ENCODE peak calls at places on chromosome 17, in seven cellular contexts. Y is NCI-H2081; O is posterior cingulate gyrus; G is activated CD4-positive, alpha-beta T cell treated with anti-CD3 and anti-CD28 coated beads, Interleukin-2, amount 10 ng/mL, durations not matched to agents 7 days and 5 days; X is thoracic aorta; N is stimulated activated CD8-positive, alpha-beta memory T cell treated with anti-CD3 and anti-CD28 coated beads, Interleukin-2, amount 100 ng/mL, for 48 hours; I is colonic mucosa. S is an unnamed sample.

GRCh38 chr17:73820686-73821448 is 176.6 kb upstream of the SDK2 start:
- DNase-seq in Y (no peak), O (no peak), G (no peak), X (no peak), N (no peak), I (peak), S (no peak)

GRCh38 chr17:11389583-11389982 is 148.6 kb downstream of the SHISA6 start:
- DNase-seq in Y (no peak), O (no peak), G (no peak), X (no peak), N (no peak), I (no peak), S (no peak)

GRCh38 chr17:29291163-29291752 is 2.7 kb downstream of the NUFIP2 start:
- DNase-seq in Y (peak), O (no peak), G (peak), X (no peak), N (no peak), I (peak), S (peak)

GRCh38 chr17:1029196-1029911 is 32.4 kb downstream of the TIMM22 start:
- DNase-seq in Y (no peak), O (no peak), G (no peak), X (peak), N (no peak), I (no peak), S (no peak)

GRCh38 chr17:79174905-79175856 is 100.6 kb downstream of the ENGASE start:
- DNase-seq in Y (no peak), O (no peak), G (no peak), X (no peak), N (no peak), I (no peak), S (peak)

GRCh38 chr17:50346313-50347086 is 574 bp downstream of the XYLT2 start:
- DNase-seq in Y (no peak), O (no peak), G (peak), X (no peak), N (peak), I (peak), S (peak)

GRCh38 chr17:18258356-18259038 is at the start of gene FLII:
- DNase-seq in Y (no peak), O (peak), G (peak), X (no peak), N (peak), I (peak), S (peak)

GRCh38 chr17:48733632-48734327 is 5.2 kb upstream of the HOXB13 start:
- DNase-seq in Y (no peak), O (no peak), G (no peak), X (no peak), N (no peak), I (no peak), S (no peak)

GRCh38 chr17:7476474-7476873 is 3.0 kb downstream of the ZBTB4 start:
- DNase-seq in Y (no peak), O (no peak), G (no peak), X (no peak), N (no peak), I (no peak), S (no peak)

GRCh38 chr17:82076785-82077591 is 11.4 kb upstream of the DUS1L start:
- DNase-seq in Y (no peak), O (no peak), G (no peak), X (no peak), N (no peak), I (no peak), S (no peak)

GRCh38 chr17:4276514-4276913 is 12.7 kb upstream of the ANKFY1 start:
- DNase-seq in Y (no peak), O (no peak), G (no peak), X (no peak), N (no peak), I (no peak), S (no peak)

S was measured in NCI-H460.